ENCODE peak calls at places on chromosomes 5 and 9, in five cellular contexts. D is GM19239; L is activated CD4-positive, CD25-positive, alpha-beta regulatory T cell; K is hypothalamus; S is activated T-cell treated with anti-CD3 and anti-CD28 coated beads, Interleukin-2, amount 50 U/mL, for 24 hours. Y is an unnamed sample.
A peak's percentile ranks its signal among the peaks of the same experiment; 100 is the strongest.

GRCh38 chr9:122695696-122696095 is 20.8 kb downstream of the OR1L3 start:
- DNase-seq in D (no peak), L (no peak), K (no peak), S (no peak), Y (no peak)

GRCh38 chr5:67289763-67290521 is 93.3 kb upstream of the CD180 start:
- DNase-seq in D (no peak), L (no peak), K (peak; percentile 17), S (no peak), Y (no peak)

GRCh38 chr5:79418276-79418675 is 95.7 kb downstream of the HOMER1 start:
- DNase-seq in D (no peak), L (no peak), K (no peak), S (no peak), Y (no peak)

GRCh38 chr5:141957367-141957993 is 522 bp downstream of the PCDH12 start:
- DNase-seq in D (no peak), L (no peak), K (no peak), S (no peak), Y (no peak)

GRCh38 chr5:75367401-75367800 is 30.4 kb downstream of the HMGCR start:
- DNase-seq in D (no peak), L (no peak), K (no peak), S (no peak), Y (no peak)

GRCh38 chr5:149773245-149774095 is 43.4 kb downstream of the PPARGC1B start:
- DNase-seq in D (no peak), L (no peak), K (no peak), S (no peak), Y (no peak)

GRCh38 chr9:108015690-108016089 is 526.1 kb upstream of the KLF4 start:
- DNase-seq in D (no peak), L (no peak), K (no peak), S (no peak), Y (no peak)

GRCh38 chr5:61631438-61631941 is 299.4 kb downstream of the ZSWIM6 start:
- DNase-seq in D (no peak), L (no peak), K (peak; percentile 90), S (no peak), Y (no peak)

GRCh38 chr9:78064075-78064474 is 32.5 kb upstream of the GNAQ start:
- DNase-seq in D (no peak), L (no peak), K (peak; percentile 36), S (no peak), Y (no peak)

GRCh38 chr9:130997925-130998595 is 10.9 kb upstream of the LAMC3 start:
- DNase-seq in D (peak; percentile 74), L (no peak), K (peak; percentile 45), S (peak; percentile 49), Y (no peak)

GRCh38 chr5:14153932-14154646 is 10.9 kb downstream of the TRIO start:
- DNase-seq in D (no peak), L (no peak), K (peak; percentile 39), S (no peak), Y (no peak)

GRCh38 chr5:160938532-160938931 is 86.5 kb upstream of the ATP10B start:
- DNase-seq in D (no peak), L (no peak), K (no peak), S (no peak), Y (no peak)

GRCh38 chr5:54895816-54896341 is 89.5 kb downstream of the ESM1 start:
- DNase-seq in D (no peak), L (no peak), K (peak; percentile 27), S (no peak), Y (no peak)

GRCh38 chr9:133770076-133770777 is 32.1 kb upstream of the SARDH start:
- DNase-seq in D (no peak), L (no peak), K (no peak), S (peak; percentile 9), Y (no peak)

GRCh38 chr5:92505925-92506324 is 1075.1 kb downstream of the NR2F1-AS1 start:
- DNase-seq in D (no peak), L (no peak), K (no peak), S (no peak), Y (no peak)

GRCh38 chr9:137611623-137612609 is 6.4 kb downstream of the ARRDC1 start:
- DNase-seq in D (no peak), L (no peak), K (no peak), S (peak; percentile 56), Y (no peak)

GRCh38 chr5:132221781-132222648 is 5.6 kb downstream of the P4HA2 start:
- DNase-seq in D (no peak), L (no peak), K (peak; percentile 25), S (no peak), Y (no peak)

GRCh38 chr9:91750343-91750742 is 199.7 kb downstream of the ROR2 start:
- DNase-seq in D (no peak), L (no peak), K (no peak), S (no peak), Y (no peak)